ENCODE peak calls at places on chromosomes 12 and 14, in five cellular contexts. T is heart right ventricle; J is left ventricle myocardium superior; S is GM12891; R is CD4-positive, CD25-positive, alpha-beta regulatory T cell. U is an unnamed sample.

GRCh38 chr14:98444077-98444476 is 827.9 kb downstream of the BCL11B start:
- DNase-seq in T (no peak), J (no peak), S (no peak), R (peak), U (no peak)

GRCh38 chr12:2068638-2069037 is 15.9 kb downstream of the CACNA1C start:
- DNase-seq in T (peak), J (no peak), S (no peak), R (no peak), U (no peak)

GRCh38 chr14:56514663-56515371 is 64.8 kb upstream of the TMEM260 start:
- DNase-seq in T (no peak), J (no peak), S (no peak), R (no peak), U (no peak)

GRCh38 chr14:30267141-30267540 is 291.8 kb upstream of the G2E3 start:
- DNase-seq in T (no peak), J (no peak), S (no peak), R (no peak), U (no peak)

GRCh38 chr12:100133200-100133599 is 9.5 kb downstream of the BLTP3B start:
- DNase-seq in T (no peak), J (no peak), S (no peak), R (no peak), U (no peak)

GRCh38 chr14:105273062-105273461 is 24.7 kb downstream of the BTBD6 start:
- DNase-seq in T (no peak), J (no peak), S (no peak), R (no peak), U (no peak)

GRCh38 chr12:43283206-43283605 is 268.8 kb downstream of the ADAMTS20 start:
- DNase-seq in T (no peak), J (no peak), S (no peak), R (no peak), U (no peak)

GRCh38 chr14:101843665-101844064 is 82.2 kb downstream of the PPP2R5C start:
- DNase-seq in T (no peak), J (no peak), S (no peak), R (peak), U (no peak)

GRCh38 chr12:6465467-6466183 is 4.9 kb downstream of the VAMP1 start:
- DNase-seq in T (no peak), J (no peak), S (no peak), R (peak), U (peak)

GRCh38 chr12:80556566-80556965 is 112.5 kb downstream of the PTPRQ start:
- DNase-seq in T (no peak), J (no peak), S (no peak), R (no peak), U (no peak)

GRCh38 chr12:128876559-128876958 is 23.3 kb downstream of the GLT1D1 start:
- DNase-seq in T (no peak), J (no peak), S (no peak), R (no peak), U (no peak)

GRCh38 chr14:101460986-101461750 is 100.1 kb upstream of the DIO3 start:
- DNase-seq in T (no peak), J (no peak), S (no peak), R (no peak), U (no peak)

GRCh38 chr14:23877538-23878180 is 75.9 kb upstream of the DHRS4 start:
- DNase-seq in T (no peak), J (no peak), S (no peak), R (no peak), U (no peak)

GRCh38 chr12:4813741-4814140 is 93.5 kb downstream of the GALNT8 start:
- DNase-seq in T (no peak), J (no peak), S (no peak), R (no peak), U (no peak)

GRCh38 chr12:19066471-19067001 is 63.0 kb upstream of the PLEKHA5 start:
- DNase-seq in T (no peak), J (no peak), S (no peak), R (no peak), U (no peak)

GRCh38 chr12:26011099-26011498 is 52.6 kb downstream of the RASSF8 start:
- DNase-seq in T (no peak), J (no peak), S (no peak), R (no peak), U (no peak)

GRCh38 chr12:64522316-64522715 is 70.4 kb downstream of the TBK1 start:
- DNase-seq in T (no peak), J (no peak), S (no peak), R (no peak), U (no peak)

GRCh38 chr12:10847701-10848100 is 1.6 kb downstream of the PRR4 start:
- DNase-seq in T (no peak), J (no peak), S (no peak), R (no peak), U (no peak)

GRCh38 chr12:92055877-92056276 is 89.8 kb downstream of the BTG1 start:
- DNase-seq in T (no peak), J (no peak), S (no peak), R (peak), U (no peak)

GRCh38 chr14:61372379-61372778 is 51.0 kb downstream of the PRKCH start:
- DNase-seq in T (no peak), J (no peak), S (no peak), R (no peak), U (no peak)